ENCODE peak calls at places on chromosomes 3 and 15, in ten cellular contexts. One of them, this sample, is unnamed.

GRCh38 chr3:177753498-177754155 is 556.3 kb upstream of the TBL1XR1 start:
- DNase-seq in testis: peak; percentile 69
- DNase-seq in mammary epithelial cell: peak; percentile 26
- DNase-seq in lung: peak; percentile 39
- DNase-seq in esophagus squamous epithelium: no peak
- DNase-seq in pancreas: no peak
- DNase-seq in esophagus muscularis mucosa: no peak
- DNase-seq in breast epithelium: no peak
- DNase-seq in AG04450: no peak
- DNase-seq in dorsolateral prefrontal cortex: no peak
- DNase-seq in this sample: no peak

GRCh38 chr15:23438816-23439466 is 8.1 kb downstream of the GOLGA6L2 start:
- DNase-seq in testis: no peak
- DNase-seq in mammary epithelial cell: no peak
- DNase-seq in lung: no peak
- DNase-seq in esophagus squamous epithelium: no peak
- DNase-seq in pancreas: no peak
- DNase-seq in esophagus muscularis mucosa: no peak
- DNase-seq in breast epithelium: no peak
- DNase-seq in AG04450: no peak
- DNase-seq in dorsolateral prefrontal cortex: no peak
- DNase-seq in this sample: no peak

GRCh38 chr3:72768976-72769375 is 79.3 kb downstream of the SHQ1 start:
- DNase-seq in testis: no peak
- DNase-seq in mammary epithelial cell: no peak
- DNase-seq in lung: no peak
- DNase-seq in esophagus squamous epithelium: no peak
- DNase-seq in pancreas: no peak
- DNase-seq in esophagus muscularis mucosa: no peak
- DNase-seq in breast epithelium: no peak
- DNase-seq in AG04450: no peak
- DNase-seq in dorsolateral prefrontal cortex: no peak
- DNase-seq in this sample: no peak

GRCh38 chr3:135491478-135491877 is 474.1 kb upstream of the PPP2R3A start:
- DNase-seq in testis: no peak
- DNase-seq in mammary epithelial cell: no peak
- DNase-seq in lung: no peak
- DNase-seq in esophagus squamous epithelium: no peak
- DNase-seq in pancreas: no peak
- DNase-seq in esophagus muscularis mucosa: no peak
- DNase-seq in breast epithelium: no peak
- DNase-seq in AG04450: no peak
- DNase-seq in dorsolateral prefrontal cortex: no peak
- DNase-seq in this sample: no peak

GRCh38 chr3:50210510-50211367 is 5.7 kb downstream of the SLC38A3 start:
- DNase-seq in testis: no peak
- DNase-seq in mammary epithelial cell: no peak
- DNase-seq in lung: no peak
- DNase-seq in esophagus squamous epithelium: no peak
- DNase-seq in pancreas: no peak
- DNase-seq in esophagus muscularis mucosa: no peak
- DNase-seq in breast epithelium: no peak
- DNase-seq in AG04450: no peak
- DNase-seq in dorsolateral prefrontal cortex: no peak
- DNase-seq in this sample: no peak

GRCh38 chr3:69058180-69058946 is 6.2 kb upstream of the TMF1 start:
- DNase-seq in testis: no peak
- DNase-seq in mammary epithelial cell: no peak
- DNase-seq in lung: no peak
- DNase-seq in esophagus squamous epithelium: no peak
- DNase-seq in pancreas: no peak
- DNase-seq in esophagus muscularis mucosa: no peak
- DNase-seq in breast epithelium: no peak
- DNase-seq in AG04450: no peak
- DNase-seq in dorsolateral prefrontal cortex: no peak
- DNase-seq in this sample: no peak

GRCh38 chr3:99714146-99714545 is 75.8 kb downstream of the COL8A1 start:
- DNase-seq in testis: no peak
- DNase-seq in mammary epithelial cell: no peak
- DNase-seq in lung: no peak
- DNase-seq in esophagus squamous epithelium: no peak
- DNase-seq in pancreas: no peak
- DNase-seq in esophagus muscularis mucosa: no peak
- DNase-seq in breast epithelium: no peak
- DNase-seq in AG04450: no peak
- DNase-seq in dorsolateral prefrontal cortex: no peak
- DNase-seq in this sample: no peak

GRCh38 chr15:101517504-101517903 is 28.0 kb upstream of the PCSK6 start:
- DNase-seq in testis: no peak
- DNase-seq in mammary epithelial cell: no peak
- DNase-seq in lung: no peak
- DNase-seq in esophagus squamous epithelium: no peak
- DNase-seq in pancreas: no peak
- DNase-seq in esophagus muscularis mucosa: no peak
- DNase-seq in breast epithelium: no peak
- DNase-seq in AG04450: no peak
- DNase-seq in dorsolateral prefrontal cortex: no peak
- DNase-seq in this sample: no peak

GRCh38 chr3:197241173-197241572 is 57.2 kb downstream of the DLG1 start:
- DNase-seq in testis: no peak
- DNase-seq in mammary epithelial cell: no peak
- DNase-seq in lung: no peak
- DNase-seq in esophagus squamous epithelium: no peak
- DNase-seq in pancreas: no peak
- DNase-seq in esophagus muscularis mucosa: no peak
- DNase-seq in breast epithelium: no peak
- DNase-seq in AG04450: no peak
- DNase-seq in dorsolateral prefrontal cortex: no peak
- DNase-seq in this sample: no peak

GRCh38 chr3:168865022-168865551 is 769.4 kb upstream of the GOLIM4 start:
- DNase-seq in testis: no peak
- DNase-seq in mammary epithelial cell: no peak
- DNase-seq in lung: no peak
- DNase-seq in esophagus squamous epithelium: no peak
- DNase-seq in pancreas: no peak
- DNase-seq in esophagus muscularis mucosa: no peak
- DNase-seq in breast epithelium: no peak
- DNase-seq in AG04450: no peak
- DNase-seq in dorsolateral prefrontal cortex: no peak
- DNase-seq in this sample: no peak

GRCh38 chr3:136380530-136380929 is 130.4 kb downstream of the PCCB start:
- DNase-seq in testis: no peak
- DNase-seq in mammary epithelial cell: peak; percentile 38
- DNase-seq in lung: no peak
- DNase-seq in esophagus squamous epithelium: no peak
- DNase-seq in pancreas: no peak
- DNase-seq in esophagus muscularis mucosa: no peak
- DNase-seq in breast epithelium: no peak
- DNase-seq in AG04450: no peak
- DNase-seq in dorsolateral prefrontal cortex: no peak
- DNase-seq in this sample: no peak

GRCh38 chr3:17672506-17672905 is 69.9 kb downstream of the TBC1D5 start:
- DNase-seq in testis: no peak
- DNase-seq in mammary epithelial cell: peak; percentile 1
- DNase-seq in lung: no peak
- DNase-seq in esophagus squamous epithelium: no peak
- DNase-seq in pancreas: no peak
- DNase-seq in esophagus muscularis mucosa: no peak
- DNase-seq in breast epithelium: no peak
- DNase-seq in AG04450: no peak
- DNase-seq in dorsolateral prefrontal cortex: no peak
- DNase-seq in this sample: no peak

GRCh38 chr3:195539479-195539878 is 3.6 kb downstream of the PPP1R2 start:
- DNase-seq in testis: no peak
- DNase-seq in mammary epithelial cell: no peak
- DNase-seq in lung: no peak
- DNase-seq in esophagus squamous epithelium: no peak
- DNase-seq in pancreas: no peak
- DNase-seq in esophagus muscularis mucosa: no peak
- DNase-seq in breast epithelium: no peak
- DNase-seq in AG04450: no peak
- DNase-seq in dorsolateral prefrontal cortex: no peak
- DNase-seq in this sample: no peak

GRCh38 chr15:101135532-101136166 is 116.2 kb downstream of the CHSY1 start:
- DNase-seq in testis: no peak
- DNase-seq in mammary epithelial cell: no peak
- DNase-seq in lung: no peak
- DNase-seq in esophagus squamous epithelium: no peak
- DNase-seq in pancreas: no peak
- DNase-seq in esophagus muscularis mucosa: no peak
- DNase-seq in breast epithelium: no peak
- DNase-seq in AG04450: no peak
- DNase-seq in dorsolateral prefrontal cortex: no peak
- DNase-seq in this sample: no peak

GRCh38 chr3:186828340-186828739 is 14.2 kb upstream of the ADIPOQ start:
- DNase-seq in testis: no peak
- DNase-seq in mammary epithelial cell: no peak
- DNase-seq in lung: no peak
- DNase-seq in esophagus squamous epithelium: no peak
- DNase-seq in pancreas: no peak
- DNase-seq in esophagus muscularis mucosa: no peak
- DNase-seq in breast epithelium: no peak
- DNase-seq in AG04450: no peak
- DNase-seq in dorsolateral prefrontal cortex: no peak
- DNase-seq in this sample: no peak
- H3K27me3 ChIP-seq in testis: no peaks in the 10 kb centered on the region
- H3K27me3 ChIP-seq in mammary epithelial cell: peaks cover 2% of the 10 kb centered on the region
- H3K27me3 ChIP-seq in lung: no peaks in the 10 kb centered on the region
- H3K27me3 ChIP-seq in esophagus squamous epithelium: peaks cover 17% of the 10 kb centered on the region
- H3K27me3 ChIP-seq in pancreas: no peaks in the 10 kb centered on the region
- H3K27me3 ChIP-seq in esophagus muscularis mucosa: peaks cover 36% of the 10 kb centered on the region
- H3K27me3 ChIP-seq in breast epithelium: no peaks in the 10 kb centered on the region
- H3K27me3 ChIP-seq in AG04450: peaks cover 39% of the 10 kb centered on the region
- H3K27me3 ChIP-seq in dorsolateral prefrontal cortex: peaks cover 5% of the 10 kb centered on the region
- H3K27me3 ChIP-seq in this sample: no peaks in the 10 kb centered on the region

DNA sequence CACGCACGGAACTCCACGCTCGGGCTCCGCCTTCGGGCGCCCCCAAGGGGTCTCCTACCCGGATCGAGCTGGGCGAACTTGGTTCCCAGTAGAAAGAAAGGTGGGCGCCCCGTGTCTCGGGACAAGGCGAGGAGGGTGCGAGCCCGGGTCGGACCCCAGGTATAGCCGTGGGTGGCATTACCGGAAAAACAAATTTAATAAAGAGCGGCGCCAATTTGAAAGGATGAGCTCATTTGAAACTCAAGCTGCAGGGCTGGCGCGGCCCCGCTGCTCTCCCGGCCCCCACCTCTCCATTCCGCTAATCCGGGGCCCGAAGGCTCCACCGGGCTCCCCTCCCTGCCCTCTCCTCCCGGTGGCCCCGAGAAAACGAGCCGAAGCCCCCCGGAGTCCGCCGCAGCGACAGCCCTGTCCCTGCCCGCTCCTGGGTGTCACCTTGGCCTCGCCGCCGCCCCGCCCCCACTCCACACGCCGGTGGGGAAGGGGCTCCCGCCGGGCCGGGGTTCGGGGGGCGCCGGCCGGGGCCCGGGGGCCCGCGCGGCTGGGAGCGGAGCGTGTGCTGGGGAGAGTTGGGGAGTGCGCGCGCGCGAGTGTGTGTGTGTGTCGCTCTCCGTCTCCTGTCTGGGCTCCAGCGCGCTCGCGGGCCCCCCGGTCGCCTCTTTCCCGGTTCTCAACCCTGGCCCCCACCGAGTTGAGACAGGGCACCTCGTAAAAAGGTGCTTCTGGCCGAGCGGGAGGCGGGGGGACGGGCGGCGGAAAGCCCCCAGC is 1.4 kb downstream of the IGF2BP2 start:
- DNase-seq in testis: peak; percentile 53
- DNase-seq in mammary epithelial cell: peak; percentile 44
- DNase-seq in lung: peak; percentile 37
- DNase-seq in esophagus squamous epithelium: no peak
- DNase-seq in pancreas: peak; percentile 79
- DNase-seq in esophagus muscularis mucosa: no peak
- DNase-seq in breast epithelium: no peak
- DNase-seq in AG04450: no peak
- DNase-seq in dorsolateral prefrontal cortex: no peak
- DNase-seq in this sample: no peak
- TF ChIP-seq CTCF in testis: no peak
- TF ChIP-seq CTCF in mammary epithelial cell: no peak
- TF ChIP-seq CTCF in lung: no peak
- TF ChIP-seq CTCF in esophagus squamous epithelium: no peak
- TF ChIP-seq CTCF in pancreas: no peak
- TF ChIP-seq CTCF in esophagus muscularis mucosa: no peak
- TF ChIP-seq CTCF in breast epithelium: no peak
- TF ChIP-seq CTCF in AG04450: peak; percentile 16
- TF ChIP-seq CTCF in dorsolateral prefrontal cortex: no peak
- TF ChIP-seq CTCF in this sample: no peak

GRCh38 chr15:38667875-38668274 is 103.3 kb upstream of the RASGRP1 start:
- DNase-seq in testis: no peak
- DNase-seq in mammary epithelial cell: no peak
- DNase-seq in lung: no peak
- DNase-seq in esophagus squamous epithelium: no peak
- DNase-seq in pancreas: no peak
- DNase-seq in esophagus muscularis mucosa: no peak
- DNase-seq in breast epithelium: no peak
- DNase-seq in AG04450: no peak
- DNase-seq in dorsolateral prefrontal cortex: no peak
- DNase-seq in this sample: no peak
- H3K27me3 ChIP-seq in testis: no peaks in the 10 kb centered on the region
- H3K27me3 ChIP-seq in mammary epithelial cell: no peaks in the 10 kb centered on the region
- H3K27me3 ChIP-seq in lung: no peaks in the 10 kb centered on the region
- H3K27me3 ChIP-seq in esophagus squamous epithelium: no peaks in the 10 kb centered on the region
- H3K27me3 ChIP-seq in pancreas: no peaks in the 10 kb centered on the region
- H3K27me3 ChIP-seq in esophagus muscularis mucosa: no peaks in the 10 kb centered on the region
- H3K27me3 ChIP-seq in breast epithelium: no peaks in the 10 kb centered on the region
- H3K27me3 ChIP-seq in AG04450: peaks cover 58% of the 10 kb centered on the region
- H3K27me3 ChIP-seq in dorsolateral prefrontal cortex: no peaks in the 10 kb centered on the region
- H3K27me3 ChIP-seq in this sample: no peaks in the 10 kb centered on the region

GRCh38 chr3:172094621-172095557 is 55.5 kb downstream of the FNDC3B start:
- DNase-seq in testis: no peak
- DNase-seq in mammary epithelial cell: no peak
- DNase-seq in lung: no peak
- DNase-seq in esophagus squamous epithelium: no peak
- DNase-seq in pancreas: no peak
- DNase-seq in esophagus muscularis mucosa: no peak
- DNase-seq in breast epithelium: no peak
- DNase-seq in AG04450: no peak
- DNase-seq in dorsolateral prefrontal cortex: no peak
- DNase-seq in this sample: no peak
- TF ChIP-seq CTCF in testis: no peak
- TF ChIP-seq CTCF in mammary epithelial cell: no peak
- TF ChIP-seq CTCF in lung: no peak
- TF ChIP-seq CTCF in esophagus squamous epithelium: no peak
- TF ChIP-seq CTCF in pancreas: no peak
- TF ChIP-seq CTCF in esophagus muscularis mucosa: no peak
- TF ChIP-seq CTCF in breast epithelium: no peak
- TF ChIP-seq CTCF in AG04450: no peak
- TF ChIP-seq CTCF in dorsolateral prefrontal cortex: no peak
- TF ChIP-seq CTCF in this sample: no peak

This sample was measured in vagina.